ENCODE peak calls at places on chromosome 13, in ten cellular contexts. N, W, J, M, S, E, X, V, L and C are unnamed samples.

GRCh38 chr13:50425772-50426171 is 410.5 kb downstream of the KCNRG start:
- DNase-seq in N (no peak), W (no peak), J (no peak), M (no peak), S (no peak), E (no peak), X (no peak), V (no peak), L (no peak), C (no peak)

GRCh38 chr13:21088534-21088933 is 27.1 kb upstream of the LATS2 start:
- DNase-seq in N (no peak), W (no peak), J (no peak), M (no peak), S (no peak), E (no peak), X (no peak), V (no peak), L (no peak), C (no peak)

GRCh38 chr13:89214115-89214514 is 1542.9 kb downstream of the SLITRK5 start:
- DNase-seq in N (no peak), W (no peak), J (no peak), M (no peak), S (no peak), E (no peak), X (no peak), V (no peak), L (no peak), C (no peak)

GRCh38 chr13:43397110-43397509 is 373.7 kb downstream of the DNAJC15 start:
- DNase-seq in N (no peak), W (no peak), J (no peak), M (no peak), S (no peak), E (no peak), X (no peak), V (peak; percentile 29), L (no peak), C (no peak)

GRCh38 chr13:75458696-75459422 is 23.1 kb downstream of the TBC1D4 start:
- DNase-seq in N (peak; percentile 75), W (no peak), J (no peak), M (no peak), S (no peak), E (peak; percentile 89), X (no peak), V (no peak), L (no peak), C (no peak)

GRCh38 chr13:71493189-71493588 is 373.8 kb downstream of the DACH1 start:
- DNase-seq in N (no peak), W (no peak), J (no peak), M (no peak), S (no peak), E (no peak), X (no peak), V (no peak), L (peak; percentile 19), C (no peak)

GRCh38 chr13:34772881-34773280 is 169.2 kb upstream of the NBEA start:
- DNase-seq in N (no peak), W (no peak), J (no peak), M (no peak), S (no peak), E (no peak), X (no peak), V (no peak), L (no peak), C (no peak)

GRCh38 chr13:31891472-31891871 is 140.1 kb upstream of the FRY start:
- DNase-seq in N (no peak), W (no peak), J (no peak), M (no peak), S (no peak), E (no peak), X (no peak), V (no peak), L (peak; percentile 63), C (no peak)

GRCh38 chr13:76764916-76765315 is 121.3 kb downstream of the KCTD12 start:
- DNase-seq in N (no peak), W (no peak), J (no peak), M (no peak), S (no peak), E (no peak), X (no peak), V (no peak), L (no peak), C (no peak)

GRCh38 chr13:76775031-76775740 is 111.0 kb downstream of the KCTD12 start:
- DNase-seq in N (no peak), W (no peak), J (no peak), M (no peak), S (no peak), E (no peak), X (no peak), V (no peak), L (no peak), C (no peak)

GRCh38 chr13:76764429-76764828 is 121.8 kb downstream of the KCTD12 start:
- DNase-seq in N (no peak), W (no peak), J (no peak), M (no peak), S (no peak), E (no peak), X (no peak), V (peak; percentile 10), L (no peak), C (no peak)

GRCh38 chr13:76773695-76774094 is 112.5 kb downstream of the KCTD12 start:
- DNase-seq in N (no peak), W (no peak), J (no peak), M (no peak), S (no peak), E (no peak), X (no peak), V (no peak), L (no peak), C (peak; percentile 51)

DNA sequence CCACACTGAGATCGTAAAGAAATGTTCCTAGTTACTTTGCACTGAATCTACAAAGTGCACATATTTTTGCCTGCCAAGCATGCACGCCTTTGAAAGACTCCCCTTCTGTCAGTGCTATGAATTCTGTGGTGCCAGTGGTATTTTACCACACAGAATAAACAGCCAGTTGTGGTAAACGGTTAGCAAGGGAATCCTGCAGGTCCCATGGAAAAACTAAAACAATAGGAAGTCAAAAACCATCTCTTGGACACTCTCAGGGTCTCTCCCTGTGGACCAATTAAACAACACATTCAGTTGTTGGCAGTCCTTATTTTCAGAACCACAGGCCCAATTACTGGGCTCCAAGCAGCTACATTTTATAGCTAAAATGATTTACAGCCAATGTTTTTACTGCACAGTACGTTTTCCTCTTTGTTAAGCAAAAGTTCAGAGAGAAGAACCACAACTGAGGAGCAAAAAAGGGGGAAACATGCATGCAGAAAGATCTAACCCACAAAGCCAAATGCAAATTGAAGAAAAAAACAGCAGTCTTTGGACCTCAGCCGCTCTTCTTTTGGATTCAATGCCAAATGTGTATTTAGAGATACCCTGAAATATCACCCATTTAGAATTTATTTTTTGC is 116.9 kb downstream of the KCTD12 start:
- DNase-seq in N (no peak), W (no peak), J (peak; percentile 39), M (no peak), S (no peak), E (no peak), X (no peak), V (peak; percentile 19), L (no peak), C (no peak)
- H3K4me1 ChIP-seq in N (no peaks in the 10 kb centered on the region), W (peaks cover 4% of the 10 kb centered on the region), J (no peaks in the 10 kb centered on the region), M (no peaks in the 10 kb centered on the region), S (no peaks in the 10 kb centered on the region), E (no peaks in the 10 kb centered on the region), X (no peaks in the 10 kb centered on the region), V (no peaks in the 10 kb centered on the region), L (no peaks in the 10 kb centered on the region), C (peaks cover 2% of the 10 kb centered on the region)

DNA sequence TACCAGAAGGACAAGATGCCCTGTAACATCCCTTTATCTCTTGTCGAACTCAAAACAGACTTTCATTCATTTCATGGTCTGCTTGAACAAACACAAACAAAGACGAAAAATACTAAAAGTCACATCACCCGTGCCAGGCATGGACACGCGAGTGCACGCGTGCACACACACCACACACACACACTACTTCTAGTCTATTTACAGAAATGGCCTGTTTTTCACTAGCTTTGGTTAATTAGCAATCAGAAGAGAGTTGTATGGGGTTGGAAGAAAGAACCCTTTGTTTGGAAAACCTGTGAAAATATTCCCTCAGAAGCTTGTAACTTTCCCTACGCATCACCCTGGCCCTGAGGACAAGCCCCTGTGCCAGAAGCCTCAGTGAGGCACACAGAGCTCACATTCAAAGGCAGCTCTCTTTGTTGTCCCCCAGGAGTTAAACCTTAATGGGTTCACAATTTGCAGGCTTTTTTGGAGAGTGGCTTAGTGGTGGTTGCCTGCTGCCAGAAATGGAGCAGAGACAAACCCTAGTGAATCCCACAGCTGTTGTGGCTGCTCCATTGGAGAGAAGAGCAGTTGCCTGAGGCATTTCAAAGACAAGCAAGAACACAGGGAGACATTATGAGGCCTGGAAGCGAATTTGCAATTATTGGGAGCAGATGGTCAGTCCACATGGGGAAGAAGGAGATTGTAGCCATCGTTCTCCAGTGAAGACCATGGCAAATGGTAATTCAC is 55.9 kb downstream of the STARD13 start:
- DNase-seq in N (no peak), W (no peak), J (no peak), M (no peak), S (no peak), E (peak; percentile 66), X (no peak), V (no peak), L (no peak), C (no peak)
- H3K4me1 ChIP-seq in N (peaks cover 4% of the 10 kb centered on the region), W (peaks cover 10% of the 10 kb centered on the region), J (no peaks in the 10 kb centered on the region), M (no peaks in the 10 kb centered on the region), S (peaks cover 14% of the 10 kb centered on the region), E (peaks cover 22% of the 10 kb centered on the region), X (peaks cover 3% of the 10 kb centered on the region), V (peaks cover 48% of the 10 kb centered on the region), L (peaks cover 47% of the 10 kb centered on the region), C (no peaks in the 10 kb centered on the region)

DNA sequence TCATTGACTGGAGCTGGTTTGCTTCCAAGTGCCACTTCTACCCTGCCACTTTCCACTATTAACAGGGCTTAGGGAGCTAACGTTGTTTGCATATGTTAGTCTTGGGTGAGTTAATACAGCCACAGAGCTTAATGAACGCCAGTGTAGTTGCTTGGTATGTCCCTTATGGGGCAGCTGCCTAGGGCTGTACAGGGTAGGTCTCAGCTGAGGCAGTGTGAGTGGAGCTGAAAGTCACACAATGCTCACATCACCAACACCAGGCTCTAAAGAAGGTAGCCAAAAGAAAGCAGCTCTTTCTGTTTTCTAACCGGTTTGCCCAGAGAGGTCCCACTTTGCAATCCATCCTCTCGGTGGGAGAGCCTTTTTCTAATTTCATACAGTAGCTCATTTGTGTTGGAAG is 186.2 kb downstream of the RGCC start:
- DNase-seq in N (no peak), W (no peak), J (no peak), M (no peak), S (no peak), E (no peak), X (no peak), V (no peak), L (no peak), C (no peak)
- H3K4me1 ChIP-seq in N (no peaks in the 10 kb centered on the region), W (peaks cover 25% of the 10 kb centered on the region), J (no peaks in the 10 kb centered on the region), M (no peaks in the 10 kb centered on the region), S (peaks cover 10% of the 10 kb centered on the region), E (no peaks in the 10 kb centered on the region), X (no peaks in the 10 kb centered on the region), V (peaks cover 9% of the 10 kb centered on the region), L (no peaks in the 10 kb centered on the region), C (peaks cover 27% of the 10 kb centered on the region)

DNA sequence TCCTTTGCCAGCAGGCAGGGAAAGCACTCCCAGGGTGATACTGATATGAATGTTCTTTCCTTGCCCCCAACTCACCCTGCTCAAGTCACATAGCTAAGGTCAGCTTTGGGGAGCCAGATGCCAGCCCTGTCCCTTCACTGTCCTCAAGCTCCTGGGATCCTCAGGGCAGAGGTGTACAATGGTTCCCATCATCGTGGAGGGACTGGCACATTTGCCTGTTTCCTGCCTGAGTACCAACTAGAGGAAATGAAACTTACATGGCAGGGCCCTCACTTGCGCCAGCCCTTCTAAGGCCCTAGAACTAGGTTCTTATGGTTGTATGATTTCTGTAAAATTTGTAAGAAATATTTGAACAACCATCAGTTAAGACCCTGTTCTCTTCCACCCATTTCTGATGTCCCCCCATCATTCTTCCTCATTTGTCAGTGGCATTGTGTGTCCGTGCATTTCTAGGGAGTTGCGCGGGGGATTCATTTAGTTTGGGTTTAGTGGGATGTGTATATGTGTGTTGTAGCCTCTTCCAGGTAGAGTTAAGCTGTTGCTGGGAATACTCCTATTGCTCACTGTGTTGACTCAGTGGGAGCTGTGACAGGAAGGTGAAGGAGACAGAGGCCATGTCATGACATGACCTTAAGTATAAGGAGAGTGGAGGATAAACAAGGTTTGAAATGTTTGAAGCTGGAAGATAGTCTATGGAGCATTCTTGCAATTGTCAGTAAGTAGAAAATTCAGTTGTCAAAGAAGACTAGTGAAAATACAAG is 41.3 kb upstream of the RCBTB2 start:
- DNase-seq in N (no peak), W (no peak), J (no peak), M (no peak), S (no peak), E (no peak), X (no peak), V (no peak), L (no peak), C (no peak)
- H3K4me1 ChIP-seq in N (no peaks in the 10 kb centered on the region), W (peaks cover 11% of the 10 kb centered on the region), J (peaks cover 9% of the 10 kb centered on the region), M (peaks cover 11% of the 10 kb centered on the region), S (peaks cover 4% of the 10 kb centered on the region), E (no peaks in the 10 kb centered on the region), X (peaks cover 8% of the 10 kb centered on the region), V (peaks cover 3% of the 10 kb centered on the region), L (peaks cover 3% of the 10 kb centered on the region), C (no peaks in the 10 kb centered on the region)